ENCODE peak calls at places on chromosomes 1 and 21, in ten cellular contexts. One of them, this sample, is unnamed.

GRCh38 chr21:29192999-29193563 is 62.6 kb downstream of the MAP3K7CL start:
- DNase-seq in esophagus squamous epithelium: no peak
- DNase-seq in gastrocnemius medialis: no peak
- DNase-seq in A549: no peak
- DNase-seq in spleen: no peak
- DNase-seq in uterus: no peak
- DNase-seq in heart left ventricle: no peak
- DNase-seq in HCT116: no peak
- DNase-seq in breast epithelium: no peak
- DNase-seq in tibial nerve: no peak
- DNase-seq in this sample: no peak

GRCh38 chr1:225578247-225578646 is 74.7 kb downstream of the ENAH start:
- DNase-seq in esophagus squamous epithelium: no peak
- DNase-seq in gastrocnemius medialis: no peak
- DNase-seq in A549: no peak
- DNase-seq in spleen: no peak
- DNase-seq in uterus: no peak
- DNase-seq in heart left ventricle: no peak
- DNase-seq in HCT116: no peak
- DNase-seq in breast epithelium: no peak
- DNase-seq in tibial nerve: no peak
- DNase-seq in this sample: no peak

GRCh38 chr21:41164981-41165650 is 2.8 kb upstream of the BACE2 start:
- DNase-seq in esophagus squamous epithelium: no peak
- DNase-seq in gastrocnemius medialis: peak
- DNase-seq in A549: peak
- DNase-seq in spleen: no peak
- DNase-seq in uterus: peak
- DNase-seq in heart left ventricle: no peak
- DNase-seq in HCT116: no peak
- DNase-seq in breast epithelium: peak
- DNase-seq in tibial nerve: peak
- DNase-seq in this sample: peak

GRCh38 chr1:29414091-29414490 is 177.8 kb downstream of the PTPRU start:
- DNase-seq in esophagus squamous epithelium: no peak
- DNase-seq in gastrocnemius medialis: no peak
- DNase-seq in A549: no peak
- DNase-seq in spleen: no peak
- DNase-seq in uterus: no peak
- DNase-seq in heart left ventricle: no peak
- DNase-seq in HCT116: no peak
- DNase-seq in breast epithelium: no peak
- DNase-seq in tibial nerve: no peak
- DNase-seq in this sample: no peak

GRCh38 chr1:153341431-153341934 is 7.2 kb downstream of the PGLYRP4 start:
- DNase-seq in esophagus squamous epithelium: no peak
- DNase-seq in gastrocnemius medialis: no peak
- DNase-seq in A549: no peak
- DNase-seq in spleen: no peak
- DNase-seq in uterus: no peak
- DNase-seq in heart left ventricle: no peak
- DNase-seq in HCT116: no peak
- DNase-seq in breast epithelium: no peak
- DNase-seq in tibial nerve: no peak
- DNase-seq in this sample: no peak

GRCh38 chr1:214012418-214012817 is 24.6 kb downstream of the PROX1 start:
- DNase-seq in esophagus squamous epithelium: no peak
- DNase-seq in gastrocnemius medialis: no peak
- DNase-seq in A549: no peak
- DNase-seq in spleen: no peak
- DNase-seq in uterus: no peak
- DNase-seq in heart left ventricle: no peak
- DNase-seq in HCT116: no peak
- DNase-seq in breast epithelium: no peak
- DNase-seq in tibial nerve: no peak
- DNase-seq in this sample: no peak

GRCh38 chr1:109389638-109390341 is 7.9 kb downstream of the SORT1 start:
- DNase-seq in esophagus squamous epithelium: no peak
- DNase-seq in gastrocnemius medialis: no peak
- DNase-seq in A549: no peak
- DNase-seq in spleen: no peak
- DNase-seq in uterus: no peak
- DNase-seq in heart left ventricle: no peak
- DNase-seq in HCT116: no peak
- DNase-seq in breast epithelium: no peak
- DNase-seq in tibial nerve: no peak
- DNase-seq in this sample: no peak

GRCh38 chr1:98046031-98046641 is 125.3 kb upstream of the DPYD start:
- DNase-seq in esophagus squamous epithelium: no peak
- DNase-seq in gastrocnemius medialis: no peak
- DNase-seq in A549: peak
- DNase-seq in spleen: peak
- DNase-seq in uterus: no peak
- DNase-seq in heart left ventricle: no peak
- DNase-seq in HCT116: no peak
- DNase-seq in breast epithelium: no peak
- DNase-seq in tibial nerve: no peak
- DNase-seq in this sample: no peak

GRCh38 chr1:53330819-53331218 is 2.9 kb upstream of the LRP8 start:
- DNase-seq in esophagus squamous epithelium: no peak
- DNase-seq in gastrocnemius medialis: no peak
- DNase-seq in A549: no peak
- DNase-seq in spleen: peak
- DNase-seq in uterus: no peak
- DNase-seq in heart left ventricle: no peak
- DNase-seq in HCT116: no peak
- DNase-seq in breast epithelium: peak
- DNase-seq in tibial nerve: no peak
- DNase-seq in this sample: no peak

GRCh38 chr1:25148673-25149300 is 83.5 kb downstream of the SYF2 start:
- DNase-seq in esophagus squamous epithelium: no peak
- DNase-seq in gastrocnemius medialis: no peak
- DNase-seq in A549: peak
- DNase-seq in spleen: no peak
- DNase-seq in uterus: no peak
- DNase-seq in heart left ventricle: no peak
- DNase-seq in HCT116: no peak
- DNase-seq in breast epithelium: no peak
- DNase-seq in tibial nerve: no peak
- DNase-seq in this sample: no peak

GRCh38 chr1:245997471-245998258 is 509.4 kb downstream of the SMYD3 start:
- DNase-seq in esophagus squamous epithelium: no peak
- DNase-seq in gastrocnemius medialis: no peak
- DNase-seq in A549: peak
- DNase-seq in spleen: no peak
- DNase-seq in uterus: no peak
- DNase-seq in heart left ventricle: peak
- DNase-seq in HCT116: no peak
- DNase-seq in breast epithelium: peak
- DNase-seq in tibial nerve: no peak
- DNase-seq in this sample: no peak

GRCh38 chr1:171251741-171252300 is 3.5 kb downstream of the FMO1 start:
- DNase-seq in esophagus squamous epithelium: no peak
- DNase-seq in gastrocnemius medialis: no peak
- DNase-seq in A549: peak
- DNase-seq in spleen: peak
- DNase-seq in uterus: no peak
- DNase-seq in heart left ventricle: no peak
- DNase-seq in HCT116: no peak
- DNase-seq in breast epithelium: no peak
- DNase-seq in tibial nerve: no peak
- DNase-seq in this sample: no peak

GRCh38 chr1:167043752-167044488 is 46.3 kb downstream of the GPA33 start:
- DNase-seq in esophagus squamous epithelium: no peak
- DNase-seq in gastrocnemius medialis: no peak
- DNase-seq in A549: peak
- DNase-seq in spleen: peak
- DNase-seq in uterus: peak
- DNase-seq in heart left ventricle: peak
- DNase-seq in HCT116: no peak
- DNase-seq in breast epithelium: peak
- DNase-seq in tibial nerve: no peak
- DNase-seq in this sample: no peak

GRCh38 chr1:89974701-89975470 is 20.0 kb upstream of the ZNF326 start:
- DNase-seq in esophagus squamous epithelium: no peak
- DNase-seq in gastrocnemius medialis: no peak
- DNase-seq in A549: peak
- DNase-seq in spleen: no peak
- DNase-seq in uterus: no peak
- DNase-seq in heart left ventricle: no peak
- DNase-seq in HCT116: no peak
- DNase-seq in breast epithelium: no peak
- DNase-seq in tibial nerve: no peak
- DNase-seq in this sample: no peak

DNA sequence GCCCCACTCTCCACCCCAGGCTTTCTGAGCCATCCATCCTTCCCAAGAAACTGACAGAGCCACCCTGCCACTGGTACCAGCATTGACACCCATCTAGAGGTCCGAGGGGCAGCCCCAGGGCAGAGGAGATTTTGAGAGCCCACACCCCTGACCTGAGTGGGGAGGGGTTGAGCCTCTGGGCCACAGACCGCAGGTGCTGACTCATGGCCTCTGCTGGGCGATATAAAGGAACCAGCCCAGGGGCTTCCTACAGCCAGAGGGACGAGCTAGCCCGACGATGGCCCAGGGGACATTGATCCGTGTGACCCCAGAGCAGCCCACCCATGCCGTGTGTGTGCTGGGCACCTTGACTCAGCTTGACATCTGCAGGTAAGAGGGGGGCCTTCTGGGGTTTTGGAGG is at the start of gene PADI4:
- DNase-seq in esophagus squamous epithelium: no peak
- DNase-seq in gastrocnemius medialis: no peak
- DNase-seq in A549: no peak
- DNase-seq in spleen: peak
- DNase-seq in uterus: no peak
- DNase-seq in heart left ventricle: no peak
- DNase-seq in HCT116: no peak
- DNase-seq in breast epithelium: no peak
- DNase-seq in tibial nerve: no peak
- DNase-seq in this sample: no peak
- H3K4me3 ChIP-seq in esophagus squamous epithelium: no peak
- H3K4me3 ChIP-seq in gastrocnemius medialis: no peak
- H3K4me3 ChIP-seq in A549: no peak
- H3K4me3 ChIP-seq in spleen: no peak
- H3K4me3 ChIP-seq in uterus: no peak
- H3K4me3 ChIP-seq in heart left ventricle: no peak
- H3K4me3 ChIP-seq in HCT116: no peak
- H3K4me3 ChIP-seq in breast epithelium: no peak
- H3K4me3 ChIP-seq in tibial nerve: no peak
- H3K4me3 ChIP-seq in this sample: no peak

DNA sequence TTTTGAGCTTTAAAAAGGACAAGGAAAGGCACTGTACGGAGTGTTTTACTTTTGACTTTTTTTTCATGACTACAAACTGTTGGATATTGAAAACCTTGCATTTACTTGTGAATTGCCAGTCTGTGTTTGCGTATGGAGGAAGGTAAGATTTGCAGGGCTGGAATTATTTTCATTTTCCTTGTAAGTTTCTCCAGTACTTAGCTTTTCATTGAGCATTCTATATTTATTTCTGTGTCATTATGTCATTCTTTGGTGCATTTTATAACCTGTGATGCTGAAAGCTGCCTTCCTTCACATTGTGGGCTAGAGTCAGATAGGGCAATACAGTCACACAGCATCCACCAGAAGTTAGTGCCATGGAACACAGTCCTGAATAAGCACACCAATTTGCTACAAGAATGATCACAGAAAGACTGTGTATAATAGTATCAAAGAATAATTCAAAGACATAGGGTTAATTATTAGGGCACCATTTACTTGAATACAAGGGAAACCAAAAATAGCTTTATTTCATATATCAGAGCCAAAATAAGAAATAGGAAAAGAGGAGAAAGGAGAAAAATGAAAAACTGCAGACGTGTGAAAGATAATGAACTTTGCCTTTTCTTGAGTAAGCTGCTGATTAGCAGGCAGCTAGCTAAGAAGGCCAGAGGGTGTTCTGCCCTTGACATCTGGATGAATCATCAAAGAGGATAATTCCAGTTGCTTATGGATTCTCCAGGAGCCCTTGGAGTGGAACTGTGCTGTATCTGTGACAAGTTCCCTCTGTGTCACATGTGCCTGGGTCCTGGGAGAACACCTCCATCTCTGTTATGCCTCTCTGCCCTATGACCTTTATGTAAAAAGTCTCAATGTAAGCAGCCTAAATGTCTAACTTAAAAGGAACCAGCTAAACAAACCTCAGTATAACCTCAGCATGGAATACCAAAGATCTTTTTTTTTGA is 8.0 kb upstream of the FAM20B start:
- DNase-seq in esophagus squamous epithelium: no peak
- DNase-seq in gastrocnemius medialis: no peak
- DNase-seq in A549: peak
- DNase-seq in spleen: no peak
- DNase-seq in uterus: no peak
- DNase-seq in heart left ventricle: no peak
- DNase-seq in HCT116: no peak
- DNase-seq in breast epithelium: no peak
- DNase-seq in tibial nerve: no peak
- DNase-seq in this sample: no peak
- TF ChIP-seq POLR2A in esophagus squamous epithelium: no peak
- TF ChIP-seq POLR2A in gastrocnemius medialis: no peak
- TF ChIP-seq POLR2A in A549: no peak
- TF ChIP-seq POLR2A in spleen: no peak
- TF ChIP-seq POLR2A in uterus: no peak
- TF ChIP-seq POLR2A in heart left ventricle: no peak
- TF ChIP-seq POLR2A in HCT116: no peak
- TF ChIP-seq POLR2A in breast epithelium: no peak
- TF ChIP-seq POLR2A in tibial nerve: no peak
- TF ChIP-seq POLR2A in this sample: no peak

GRCh38 chr1:92484171-92484471 is 2.6 kb downstream of the GFI1 start:
- DNase-seq in esophagus squamous epithelium: no peak
- DNase-seq in gastrocnemius medialis: no peak
- DNase-seq in A549: no peak
- DNase-seq in spleen: peak
- DNase-seq in uterus: no peak
- DNase-seq in heart left ventricle: no peak
- DNase-seq in HCT116: no peak
- DNase-seq in breast epithelium: no peak
- DNase-seq in tibial nerve: no peak
- DNase-seq in this sample: no peak
- H3K4me3 ChIP-seq in esophagus squamous epithelium: peak
- H3K4me3 ChIP-seq in gastrocnemius medialis: peak
- H3K4me3 ChIP-seq in A549: peak
- H3K4me3 ChIP-seq in spleen: peak
- H3K4me3 ChIP-seq in uterus: peak
- H3K4me3 ChIP-seq in heart left ventricle: peak
- H3K4me3 ChIP-seq in HCT116: peak
- H3K4me3 ChIP-seq in breast epithelium: peak
- H3K4me3 ChIP-seq in tibial nerve: peak
- H3K4me3 ChIP-seq in this sample: peak

DNA sequence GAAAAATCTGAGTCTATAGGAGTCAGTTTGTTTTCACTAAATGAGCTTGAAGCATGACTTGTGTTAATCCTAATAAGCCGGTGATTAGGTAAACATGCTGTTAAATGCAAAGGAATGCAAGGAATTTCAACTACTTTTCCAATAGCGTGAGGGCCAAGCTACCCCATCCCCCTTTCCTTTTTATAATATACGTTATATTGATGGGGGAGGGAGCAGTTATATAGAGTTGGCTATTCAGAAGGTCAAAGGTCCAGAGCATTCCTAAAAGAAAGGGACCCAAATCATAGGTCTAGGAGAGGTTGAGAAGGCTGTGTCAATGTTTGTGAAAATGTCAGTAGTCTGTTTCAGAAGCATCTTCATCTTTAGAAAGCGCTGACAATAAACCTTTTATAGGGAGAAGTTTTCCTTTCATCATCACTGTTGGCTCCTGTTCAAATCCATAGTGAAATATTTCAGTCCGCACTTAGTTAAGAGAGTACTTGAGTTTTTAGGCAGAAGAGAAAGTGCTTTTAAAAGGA is 3.8 kb downstream of the CCN1 start:
- DNase-seq in esophagus squamous epithelium: no peak
- DNase-seq in gastrocnemius medialis: no peak
- DNase-seq in A549: peak
- DNase-seq in spleen: no peak
- DNase-seq in uterus: no peak
- DNase-seq in heart left ventricle: no peak
- DNase-seq in HCT116: no peak
- DNase-seq in breast epithelium: no peak
- DNase-seq in tibial nerve: no peak
- DNase-seq in this sample: no peak
- TF ChIP-seq POLR2A in esophagus squamous epithelium: no peak
- TF ChIP-seq POLR2A in gastrocnemius medialis: no peak
- TF ChIP-seq POLR2A in A549: no peak
- TF ChIP-seq POLR2A in spleen: no peak
- TF ChIP-seq POLR2A in uterus: no peak
- TF ChIP-seq POLR2A in heart left ventricle: no peak
- TF ChIP-seq POLR2A in HCT116: no peak
- TF ChIP-seq POLR2A in breast epithelium: peak
- TF ChIP-seq POLR2A in tibial nerve: no peak
- TF ChIP-seq POLR2A in this sample: no peak

This sample was measured in lower leg skin.